ENCODE peak calls at places on chromosome 6, in seven cellular contexts. B is stimulated activated naive CD8-positive, alpha-beta T cell treated with anti-CD3 and anti-CD28 coated beads, Interleukin-15, Interleukin-2, amounts not matched to agents 100 U/mL and 50 U/mL, for 24 hours; K is Panc1; H is GF-D8; W is sigmoid colon; V is heart left ventricle; S is HCT116. O is an unnamed sample.

GRCh38 chr6:128519132-128519930 is 1.1 kb downstream of the PTPRK start:
- DNase-seq in B (peak), K (no peak), H (no peak), W (peak), V (peak), S (no peak), O (no peak)

GRCh38 chr6:32430179-32430578 is 9.5 kb upstream of the HLA-DRA start:
- DNase-seq in B (no peak), K (no peak), H (no peak), W (no peak), V (no peak), S (no peak), O (no peak)

GRCh38 chr6:130696806-130697205 is 130.4 kb upstream of the SMLR1 start:
- DNase-seq in B (no peak), K (no peak), H (no peak), W (no peak), V (no peak), S (no peak), O (no peak)

GRCh38 chr6:83057705-83058321 is 7.8 kb downstream of the UBE3D start:
- DNase-seq in B (no peak), K (no peak), H (no peak), W (no peak), V (no peak), S (peak), O (peak)

GRCh38 chr6:132333639-132334516 is 67.4 kb downstream of the MOXD1 start:
- DNase-seq in B (no peak), K (peak), H (no peak), W (no peak), V (peak), S (peak), O (peak)

GRCh38 chr6:88374556-88374955 is 208.4 kb upstream of the CNR1 start:
- DNase-seq in B (no peak), K (no peak), H (no peak), W (no peak), V (no peak), S (no peak), O (no peak)

GRCh38 chr6:39934060-39934757 is at the start of gene MOCS1:
- DNase-seq in B (peak), K (no peak), H (no peak), W (peak), V (peak), S (peak), O (peak)

GRCh38 chr6:155188707-155189496 is 74.9 kb upstream of the CLDN20 start:
- DNase-seq in B (no peak), K (no peak), H (no peak), W (no peak), V (no peak), S (no peak), O (no peak)

GRCh38 chr6:123715243-123715863 is 78.6 kb upstream of the TRDN start:
- DNase-seq in B (no peak), K (peak), H (no peak), W (no peak), V (no peak), S (peak), O (peak)

GRCh38 chr6:20812776-20813175 is 278.5 kb downstream of the CDKAL1 start:
- DNase-seq in B (no peak), K (no peak), H (no peak), W (no peak), V (no peak), S (no peak), O (no peak)

GRCh38 chr6:73941892-73942291 is 245.9 kb downstream of the CD109 start:
- DNase-seq in B (no peak), K (no peak), H (no peak), W (no peak), V (no peak), S (no peak), O (no peak)